ENCODE peak calls at places on chromosome 10, in nine cellular contexts. F is AG04450, V is upper lobe of right lung, G is A549, P is GM23248, H is RWPE1, A is PC-9, J is esophagus squamous epithelium, B is SJSA1. I is an unnamed sample.

GRCh38 chr10:47013469-47014169 is 102.4 kb downstream of the PTPN20 start:
- DNase-seq in F (no peak), V (peak), G (no peak), P (peak), H (no peak), A (no peak), J (no peak), B (no peak), I (no peak)

GRCh38 chr10:22503315-22504090 is 158.2 kb downstream of the SPAG6 start:
- DNase-seq in F (no peak), V (no peak), G (no peak), P (no peak), H (peak), A (peak), J (no peak), B (no peak), I (no peak)

GRCh38 chr10:102150970-102151773 is 1.0 kb upstream of the NOLC1 start:
- DNase-seq in F (no peak), V (no peak), G (peak), P (peak), H (peak), A (peak), J (no peak), B (no peak), I (no peak)

GRCh38 chr10:95447733-95448132 is 113.4 kb downstream of the SORBS1 start:
- DNase-seq in F (no peak), V (no peak), G (no peak), P (peak), H (no peak), A (no peak), J (no peak), B (no peak), I (no peak)

GRCh38 chr10:32139223-32140073 is 83.2 kb upstream of the KIF5B start:
- DNase-seq in F (peak), V (peak), G (peak), P (peak), H (peak), A (peak), J (peak), B (peak), I (peak)

GRCh38 chr10:60335708-60336107 is 54.0 kb downstream of the ANK3 start:
- DNase-seq in F (no peak), V (no peak), G (peak), P (peak), H (no peak), A (no peak), J (no peak), B (no peak), I (no peak)

GRCh38 chr10:126647116-126647515 is 23.4 kb downstream of the C10orf90 start:
- DNase-seq in F (no peak), V (no peak), G (no peak), P (no peak), H (no peak), A (no peak), J (no peak), B (no peak), I (no peak)

GRCh38 chr10:46106410-46107255 is 60.6 kb upstream of the MSMB start:
- DNase-seq in F (no peak), V (peak), G (peak), P (peak), H (peak), A (no peak), J (no peak), B (peak), I (no peak)

GRCh38 chr10:93753621-93754250 is 4.0 kb upstream of the LGI1 start:
- DNase-seq in F (no peak), V (no peak), G (no peak), P (no peak), H (no peak), A (no peak), J (no peak), B (peak), I (no peak)

GRCh38 chr10:7846591-7846990 is 28.3 kb downstream of the TAF3 start:
- DNase-seq in F (no peak), V (no peak), G (no peak), P (peak), H (no peak), A (no peak), J (no peak), B (no peak), I (no peak)

GRCh38 chr10:22611425-22612111 is 102.8 kb downstream of the PIP4K2A start:
- DNase-seq in F (no peak), V (no peak), G (no peak), P (no peak), H (no peak), A (no peak), J (no peak), B (no peak), I (no peak)

GRCh38 chr10:53765311-53765710 is 992.7 kb upstream of the MBL2 start:
- DNase-seq in F (no peak), V (no peak), G (no peak), P (no peak), H (no peak), A (no peak), J (no peak), B (no peak), I (no peak)

GRCh38 chr10:5691786-5692185 is 7.1 kb downstream of the TASOR2 start:
- DNase-seq in F (no peak), V (no peak), G (no peak), P (no peak), H (no peak), A (no peak), J (no peak), B (no peak), I (no peak)

GRCh38 chr10:80168111-80168511 is 35.6 kb downstream of the PLAC9 start:
- DNase-seq in F (no peak), V (no peak), G (no peak), P (no peak), H (no peak), A (no peak), J (no peak), B (no peak), I (no peak)

GRCh38 chr10:48439581-48440041 is 133.1 kb downstream of the MAPK8 start:
- DNase-seq in F (no peak), V (peak), G (no peak), P (peak), H (no peak), A (no peak), J (no peak), B (no peak), I (no peak)

GRCh38 chr10:35421553-35422178 is 85.4 kb downstream of the CCNY start:
- DNase-seq in F (peak), V (no peak), G (peak), P (peak), H (peak), A (peak), J (no peak), B (peak), I (peak)

GRCh38 chr10:78316451-78316931 is 282.8 kb downstream of the RPS24 start:
- DNase-seq in F (no peak), V (no peak), G (no peak), P (peak), H (no peak), A (no peak), J (no peak), B (no peak), I (no peak)

GRCh38 chr10:130232361-130233360 is 96.5 kb downstream of the GLRX3 start:
- DNase-seq in F (no peak), V (peak), G (no peak), P (no peak), H (no peak), A (no peak), J (no peak), B (no peak), I (no peak)

GRCh38 chr10:25130911-25131310 is 43.9 kb upstream of the GPR158 start:
- DNase-seq in F (no peak), V (no peak), G (no peak), P (peak), H (peak), A (no peak), J (no peak), B (no peak), I (no peak)

GRCh38 chr10:74746813-74747212 is 79.6 kb upstream of the KAT6B start:
- DNase-seq in F (no peak), V (no peak), G (no peak), P (peak), H (no peak), A (no peak), J (no peak), B (no peak), I (no peak)

GRCh38 chr10:12597176-12597575 is 247.8 kb downstream of the CAMK1D start:
- DNase-seq in F (no peak), V (no peak), G (no peak), P (no peak), H (no peak), A (no peak), J (no peak), B (no peak), I (no peak)

GRCh38 chr10:85593226-85593625 is 773.4 kb downstream of the GRID1 start:
- DNase-seq in F (no peak), V (no peak), G (no peak), P (no peak), H (no peak), A (no peak), J (no peak), B (no peak), I (no peak)

GRCh38 chr10:113297226-113297625 is 255.6 kb upstream of the HABP2 start:
- DNase-seq in F (no peak), V (no peak), G (peak), P (peak), H (no peak), A (peak), J (no peak), B (peak), I (no peak)

GRCh38 chr10:120917521-120918250 is 66.5 kb downstream of the WDR11 start:
- DNase-seq in F (no peak), V (no peak), G (no peak), P (no peak), H (peak), A (no peak), J (no peak), B (no peak), I (no peak)

GRCh38 chr10:116626815-116627214 is 6.1 kb downstream of the PNLIPRP2 start:
- DNase-seq in F (no peak), V (no peak), G (no peak), P (no peak), H (no peak), A (no peak), J (no peak), B (no peak), I (no peak)

GRCh38 chr10:84286695-84287094 is 41.7 kb upstream of the CCSER2 start:
- DNase-seq in F (no peak), V (no peak), G (no peak), P (no peak), H (no peak), A (no peak), J (no peak), B (no peak), I (no peak)
- H3K27ac ChIP-seq in F (no peak), V (no peak), G (no peak), P (no peak), H (no peak), A (no peak), J (no peak), B (no peak), I (no peak)

DNA sequence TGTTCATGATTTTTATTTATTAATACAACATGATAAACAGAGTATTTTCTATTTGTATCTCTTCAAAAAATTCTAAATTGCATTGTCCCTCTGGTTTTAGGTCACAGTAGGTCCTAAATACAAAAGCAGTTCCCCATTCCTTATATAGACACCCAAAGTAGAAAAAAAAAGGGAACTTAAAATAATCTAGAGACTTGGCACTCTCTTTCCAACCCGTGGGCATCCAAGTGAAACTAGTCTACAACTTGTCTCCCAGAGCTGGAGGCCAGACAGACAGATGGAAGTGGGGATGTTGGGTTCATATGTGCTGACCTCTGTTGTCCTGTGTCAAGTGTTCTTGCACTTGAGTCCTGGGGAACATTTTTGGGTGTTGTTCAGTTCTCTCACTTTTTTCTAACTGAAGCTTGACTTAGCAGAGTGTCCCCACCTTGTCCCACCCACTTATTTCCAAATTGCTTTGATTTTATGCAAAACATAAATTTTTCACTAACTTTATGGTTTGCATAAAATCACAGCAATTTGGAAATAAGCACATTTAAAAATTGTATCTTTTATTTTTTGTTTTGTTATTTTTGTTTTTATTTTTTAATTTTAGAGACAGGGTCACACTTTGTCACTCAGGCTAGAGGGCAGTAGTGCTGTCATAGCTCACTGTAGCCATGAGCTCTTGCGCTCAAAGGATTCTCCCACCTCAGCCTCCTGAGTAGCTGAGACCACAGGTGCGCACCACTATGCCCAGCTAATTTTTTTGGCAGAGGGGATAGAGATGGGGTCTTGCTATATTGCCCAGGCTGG is 43.0 kb downstream of the APBB1IP start:
- DNase-seq in F (no peak), V (no peak), G (no peak), P (no peak), H (no peak), A (no peak), J (no peak), B (no peak), I (no peak)
- H3K27ac ChIP-seq in F (no peak), V (no peak), G (peak), P (no peak), H (no peak), A (no peak), J (peak), B (no peak), I (no peak)

DNA sequence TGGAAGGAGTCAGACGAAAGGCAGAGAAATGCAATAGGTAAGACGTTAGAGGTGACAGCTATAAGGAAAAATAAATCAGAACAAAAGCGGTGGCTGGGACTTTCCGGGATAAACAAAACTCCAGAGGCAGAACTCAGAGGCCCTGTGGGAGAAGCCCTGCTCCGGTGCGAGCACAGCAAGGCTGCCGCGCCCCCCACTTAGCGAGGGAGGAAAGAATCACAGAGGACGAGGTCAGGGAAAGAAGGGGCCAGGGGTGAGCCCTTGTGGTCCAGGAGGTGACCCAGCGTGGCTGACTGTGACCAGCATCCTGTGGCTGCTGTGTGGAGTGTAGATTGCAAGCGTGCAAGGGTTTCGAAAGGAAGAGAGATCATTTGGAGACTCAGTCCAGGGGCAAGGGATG is 591.8 kb upstream of the ADARB2 start:
- DNase-seq in F (no peak), V (no peak), G (no peak), P (no peak), H (no peak), A (no peak), J (no peak), B (no peak), I (no peak)
- H3K27ac ChIP-seq in F (no peak), V (no peak), G (no peak), P (no peak), H (no peak), A (no peak), J (no peak), B (no peak), I (no peak)

GRCh38 chr10:69474688-69475432 is 23.6 kb downstream of the TSPAN15 start:
- DNase-seq in F (no peak), V (no peak), G (peak), P (peak), H (peak), A (no peak), J (no peak), B (peak), I (no peak)
- H3K27ac ChIP-seq in F (no peak), V (peak), G (peak), P (peak), H (peak), A (no peak), J (peak), B (peak), I (peak)

GRCh38 chr10:97563337-97563736 is 9.2 kb upstream of the ANKRD2 start:
- DNase-seq in F (no peak), V (no peak), G (no peak), P (no peak), H (no peak), A (no peak), J (no peak), B (no peak), I (no peak)

GRCh38 chr10:97564776-97565175 is 7.8 kb upstream of the ANKRD2 start:
- DNase-seq in F (no peak), V (no peak), G (no peak), P (no peak), H (no peak), A (no peak), J (no peak), B (no peak), I (no peak)

GRCh38 chr10:97566338-97566986 is 6.1 kb upstream of the ANKRD2 start:
- DNase-seq in F (no peak), V (peak), G (no peak), P (no peak), H (no peak), A (peak), J (no peak), B (no peak), I (no peak)

DNA sequence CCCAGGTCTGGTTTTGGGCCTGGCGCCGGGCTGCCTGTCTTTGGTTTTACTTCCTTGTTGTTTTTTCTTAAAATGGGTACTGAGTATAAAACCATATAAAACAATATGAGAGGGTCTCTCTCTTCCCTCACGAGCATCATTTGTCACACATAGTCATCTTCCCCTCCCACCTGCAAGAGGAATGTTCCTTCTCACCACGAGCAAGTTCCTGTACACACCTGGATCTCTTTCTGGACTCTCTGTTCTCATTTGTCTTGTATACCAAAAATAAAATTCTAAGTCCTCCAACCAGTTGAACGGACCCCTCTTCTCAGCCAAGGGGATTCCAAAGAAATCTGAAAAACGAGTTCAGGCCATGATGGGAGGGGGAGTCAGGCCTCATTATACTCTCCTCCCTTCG is 10.9 kb upstream of the ANKRD2 start:
- DNase-seq in F (no peak), V (no peak), G (no peak), P (no peak), H (no peak), A (no peak), J (no peak), B (no peak), I (no peak)
- H3K27ac ChIP-seq in F (no peak), V (no peak), G (no peak), P (no peak), H (no peak), A (no peak), J (no peak), B (no peak), I (no peak)

GRCh38 chr10:76839276-76839675 is 798.3 kb downstream of the KCNMA1 start:
- DNase-seq in F (no peak), V (no peak), G (no peak), P (peak), H (no peak), A (no peak), J (no peak), B (no peak), I (no peak)
- H3K27ac ChIP-seq in F (no peak), V (no peak), G (no peak), P (no peak), H (no peak), A (no peak), J (no peak), B (no peak), I (no peak)

DNA sequence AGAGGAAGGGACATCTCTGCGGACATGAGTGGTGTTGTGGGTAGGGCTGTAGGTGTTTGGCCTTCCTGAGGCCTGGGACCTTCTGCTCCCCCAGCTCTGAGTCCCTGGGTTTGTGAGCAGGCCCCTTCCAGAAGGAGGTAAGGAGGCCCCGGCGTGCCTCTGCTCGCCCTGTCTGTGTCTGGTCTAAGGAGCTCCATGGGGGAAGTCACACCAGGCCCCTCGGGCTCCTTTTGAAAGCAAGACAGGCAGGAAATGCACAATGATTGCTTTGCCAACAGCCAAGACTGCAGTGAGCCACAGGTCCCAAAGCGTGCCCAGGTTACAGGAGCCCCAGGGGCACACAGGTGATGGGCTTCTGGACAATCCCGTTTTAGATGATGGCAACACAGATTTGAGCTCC is 89.5 kb downstream of the FAM53B start:
- DNase-seq in F (no peak), V (no peak), G (no peak), P (no peak), H (peak), A (no peak), J (no peak), B (no peak), I (no peak)
- H3K27ac ChIP-seq in F (no peak), V (peak), G (no peak), P (peak), H (peak), A (no peak), J (peak), B (no peak), I (no peak)

GRCh38 chr10:70551491-70551890 is 51.0 kb downstream of the PRF1 start:
- DNase-seq in F (no peak), V (no peak), G (no peak), P (no peak), H (no peak), A (no peak), J (no peak), B (no peak), I (no peak)
- H3K27ac ChIP-seq in F (peak), V (peak), G (no peak), P (no peak), H (no peak), A (no peak), J (no peak), B (peak), I (no peak)

GRCh38 chr10:86970887-86971145 is 2.5 kb downstream of the ADIRF start:
- DNase-seq in F (no peak), V (no peak), G (no peak), P (no peak), H (no peak), A (no peak), J (no peak), B (no peak), I (no peak)

GRCh38 chr10:86974484-86974883 is 6.2 kb downstream of the ADIRF start:
- DNase-seq in F (no peak), V (no peak), G (no peak), P (no peak), H (peak), A (peak), J (no peak), B (no peak), I (no peak)

GRCh38 chr10:86970152-86970886 is 2.0 kb downstream of the ADIRF start:
- DNase-seq in F (no peak), V (peak), G (no peak), P (peak), H (peak), A (peak), J (no peak), B (peak), I (no peak)

GRCh38 chr10:86971146-86971991 is 3.1 kb downstream of the ADIRF start:
- DNase-seq in F (peak), V (peak), G (peak), P (peak), H (peak), A (peak), J (peak), B (peak), I (peak)

GRCh38 chr10:86972613-86973380 is 4.5 kb downstream of the ADIRF start:
- DNase-seq in F (no peak), V (no peak), G (no peak), P (no peak), H (no peak), A (no peak), J (no peak), B (no peak), I (no peak)
- H3K27ac ChIP-seq in F (no peak), V (peak), G (peak), P (no peak), H (peak), A (peak), J (peak), B (no peak), I (no peak)

DNA sequence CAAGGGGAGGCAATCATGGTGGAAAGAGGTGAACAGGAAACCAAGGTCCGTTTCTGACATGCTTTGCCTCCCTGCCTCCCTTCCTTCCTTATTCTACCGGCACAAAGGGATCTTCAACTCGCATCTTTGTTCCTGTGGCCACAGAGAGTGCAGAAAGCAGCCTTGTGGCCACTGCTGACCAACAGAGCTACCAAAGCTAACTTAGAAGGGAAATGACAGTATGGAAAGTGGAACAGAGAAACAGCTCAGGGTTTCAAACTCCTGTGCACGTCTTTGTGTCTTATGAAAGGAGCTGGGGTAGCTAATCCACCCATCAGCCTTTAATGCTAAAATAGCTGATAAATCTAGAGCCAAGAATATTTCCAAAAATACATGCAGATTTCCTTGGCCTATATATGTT is 588.0 kb downstream of the SORCS1 start:
- DNase-seq in F (no peak), V (no peak), G (no peak), P (no peak), H (no peak), A (no peak), J (no peak), B (no peak), I (no peak)
- H3K27ac ChIP-seq in F (no peak), V (no peak), G (no peak), P (no peak), H (no peak), A (no peak), J (no peak), B (no peak), I (no peak)

I was measured in Panc1.